ENCODE peak calls at places on chromosomes 3 and 15, in six cellular contexts. B, D, M, A, E and F are unnamed samples.
A peak's percentile ranks its signal among the peaks of the same experiment; 100 is the strongest.

GRCh38 chr3:62874398-62875102 is 666 bp downstream of the CADPS start:
- DNase-seq in M (no peak), D (no peak), A (no peak), B (no peak), E (no peak), F (no peak)

GRCh38 chr3:80734955-80735354 is 967.2 kb upstream of the ROBO1 start:
- DNase-seq in A (no peak), B (no peak), M (no peak), D (no peak), E (no peak), F (no peak)

GRCh38 chr3:7978104-7978457 is 523.5 kb upstream of the LMCD1 start:
- DNase-seq in E (no peak), D (peak; percentile 35), A (no peak), B (no peak), M (no peak), F (no peak)

GRCh38 chr3:187739561-187740445 is 5.5 kb downstream of the BCL6 start:
- DNase-seq in A (peak; percentile 83), E (peak; percentile 99), B (peak; percentile 64), M (peak; percentile 83), D (peak; percentile 26), F (peak; percentile 87)

GRCh38 chr3:70264122-70264780 is 48.2 kb downstream of the MDFIC2 start:
- DNase-seq in A (peak; percentile 13), M (no peak), D (no peak), E (peak; percentile 19), B (no peak), F (no peak)

GRCh38 chr15:68187559-68187958 is 17.6 kb downstream of the CALML4 start:
- DNase-seq in D (no peak), E (peak; percentile 91), A (no peak), B (no peak), M (no peak), F (no peak)

GRCh38 chr3:58073315-58074125 is 65.3 kb downstream of the FLNB start:
- DNase-seq in D (no peak), A (no peak), E (peak; percentile 65), B (no peak), M (no peak), F (no peak)

GRCh38 chr3:70608434-70608833 is 296.0 kb upstream of the MDFIC2 start:
- DNase-seq in E (no peak), D (no peak), A (no peak), B (no peak), M (no peak), F (no peak)

GRCh38 chr3:131735121-131735520 is 232.3 kb upstream of the MRPL3 start:
- DNase-seq in A (no peak), B (no peak), D (no peak), M (no peak), E (peak; percentile 16), F (no peak)

GRCh38 chr15:60585743-60586708 is 107.1 kb upstream of the ICE2 start:
- DNase-seq in D (no peak), M (peak; percentile 66), E (peak; percentile 82), B (no peak), A (peak; percentile 60), F (peak; percentile 79)

GRCh38 chr3:36677331-36678007 is 86.9 kb downstream of the DCLK3 start:
- DNase-seq in B (no peak), A (no peak), D (no peak), M (no peak), E (peak; percentile 81), F (no peak)

GRCh38 chr3:194876403-194877165 is 190.9 kb downstream of the FAM43A start:
- DNase-seq in D (no peak), B (no peak), E (no peak), M (no peak), A (no peak), F (no peak)

GRCh38 chr3:56759532-56759931 is 42.2 kb downstream of the ARHGEF3 start:
- DNase-seq in B (no peak), D (no peak), E (no peak), M (no peak), A (no peak), F (no peak)

GRCh38 chr3:128973988-128974564 is 19.8 kb downstream of the CFAP92 start:
- DNase-seq in D (no peak), A (no peak), E (no peak), M (no peak), B (no peak), F (no peak)

GRCh38 chr3:23484386-23484785 is 281.3 kb downstream of the UBE2E2 start:
- DNase-seq in A (no peak), B (no peak), M (no peak), D (no peak), E (no peak), F (no peak)

GRCh38 chr15:70853855-70854668 is at the start of gene LARP6:
- DNase-seq in D (no peak), E (peak; percentile 30), M (peak; percentile 49), B (no peak), A (peak; percentile 22), F (no peak)

GRCh38 chr3:172084871-172085556 is 45.6 kb downstream of the FNDC3B start:
- DNase-seq in D (no peak), M (no peak), A (no peak), E (no peak), B (no peak), F (no peak)

GRCh38 chr3:30606301-30607031 is at the start of gene TGFBR2:
- DNase-seq in E (peak; percentile 99), B (peak; percentile 79), A (peak; percentile 14), D (peak; percentile 7), M (peak; percentile 92), F (peak; percentile 95)

GRCh38 chr3:172125963-172126403 is 86.6 kb downstream of the FNDC3B start:
- DNase-seq in E (peak; percentile 78), A (no peak), M (no peak), B (no peak), D (no peak), F (no peak)

GRCh38 chr3:127714151-127714571 is 41.4 kb downstream of the ABTB1 start:
- DNase-seq in B (no peak), A (no peak), D (no peak), E (no peak), M (no peak), F (no peak)

GRCh38 chr3:175059788-175060187 is 200.7 kb downstream of the NAALADL2 start:
- DNase-seq in B (no peak), M (no peak), A (no peak), E (no peak), D (no peak), F (no peak)

GRCh38 chr3:124986153-124987143 is 51.9 kb upstream of the MUC13 start:
- DNase-seq in M (no peak), E (peak; percentile 94), D (no peak), A (no peak), B (no peak), F (no peak)

GRCh38 chr3:171846594-171846993 is 3.4 kb downstream of the TMEM212 start:
- DNase-seq in E (peak; percentile 37), A (no peak), B (no peak), M (no peak), D (no peak), F (no peak)

GRCh38 chr3:194824676-194825075 is 139.0 kb downstream of the FAM43A start:
- DNase-seq in M (no peak), D (no peak), E (peak; percentile 78), B (no peak), A (no peak), F (no peak)

GRCh38 chr15:29322407-29322806 is 52.8 kb upstream of the NSMCE3 start:
- DNase-seq in D (no peak), B (no peak), M (no peak), A (peak; percentile 28), E (peak; percentile 51), F (no peak)

GRCh38 chr3:156685198-156685597 is 10.8 kb downstream of the TIPARP start:
- DNase-seq in B (no peak), M (no peak), A (no peak), E (peak; percentile 54), D (no peak), F (no peak)

GRCh38 chr15:31435256-31435781 is 108.7 kb downstream of the KLF13 start:
- DNase-seq in A (peak; percentile 20), E (peak; percentile 92), B (peak; percentile 92), D (no peak), M (peak; percentile 90), F (peak; percentile 95)

GRCh38 chr3:16866447-16867025 is 18.2 kb upstream of the PLCL2 start:
- DNase-seq in D (no peak), B (no peak), A (no peak), M (no peak), E (no peak), F (no peak)

GRCh38 chr3:77524467-77524866 is 484.6 kb downstream of the ROBO2 start:
- DNase-seq in D (no peak), E (no peak), B (no peak), M (no peak), A (no peak), F (no peak)

GRCh38 chr3:192831111-192831644 is 86.5 kb downstream of the MB21D2 start:
- DNase-seq in E (peak; percentile 92), B (no peak), M (peak; percentile 42), A (no peak), D (no peak), F (no peak)

GRCh38 chr15:99992611-99993231 is 259.5 kb upstream of the LYSMD4 start:
- DNase-seq in A (no peak), D (no peak), M (no peak), E (no peak), B (no peak), F (no peak)

GRCh38 chr15:101689901-101690300 is 34.4 kb downstream of the TARS3 start:
- DNase-seq in E (no peak), D (no peak), M (peak; percentile 38), A (no peak), B (no peak), F (peak; percentile 46)

GRCh38 chr3:72848703-72849081 is 447 bp upstream of the SHQ1 start:
- DNase-seq in M (peak; percentile 44), D (no peak), A (no peak), B (peak; percentile 42), E (peak; percentile 34), F (peak; percentile 74)

GRCh38 chr3:57646723-57647122 is 46.2 kb downstream of the DENND6A start:
- DNase-seq in M (no peak), D (no peak), B (no peak), A (no peak), E (peak; percentile 83), F (no peak)

GRCh38 chr15:81080946-81081345 is 53.1 kb upstream of the CFAP161 start:
- DNase-seq in E (no peak), B (no peak), A (no peak), D (no peak), M (no peak), F (no peak)

GRCh38 chr3:21665444-21665843 is 85.6 kb downstream of the ZNF385D start:
- DNase-seq in M (no peak), A (no peak), E (no peak), D (no peak), B (no peak), F (no peak)

GRCh38 chr15:60125334-60125733 is 121.2 kb downstream of the FOXB1 start:
- DNase-seq in D (no peak), E (no peak), M (no peak), B (no peak), A (no peak), F (no peak)